ENCODE peak calls at places on chromosomes 3 and 15, in seven cellular contexts. R is cardiac muscle cell, Z is astrocyte of the spinal cord, D is BJ, W is nephron progenitor cell, F is glutamatergic neuron, M is progenitor cell of endocrine pancreas. P is an unnamed sample.

GRCh38 chr15:88258021-88258641 is 1.6 kb upstream of the NTRK3 start:
- DNase-seq in R (peak), Z (no peak), D (no peak), W (peak), F (peak), M (no peak), P (peak)

GRCh38 chr15:39270221-39270835 is 310.6 kb upstream of the THBS1 start:
- DNase-seq in R (no peak), Z (no peak), D (no peak), W (no peak), F (no peak), M (no peak), P (no peak)

GRCh38 chr3:56812749-56813655 is 11.3 kb upstream of the ARHGEF3 start:
- DNase-seq in R (no peak), Z (peak), D (no peak), W (no peak), F (no peak), M (no peak), P (no peak)

GRCh38 chr3:10666621-10667020 is 149.4 kb upstream of the SLC6A11 start:
- DNase-seq in R (peak), Z (no peak), D (no peak), W (no peak), F (no peak), M (no peak), P (no peak)

GRCh38 chr15:37586976-37587375 is 347.5 kb upstream of the TMCO5A start:
- DNase-seq in R (no peak), Z (no peak), D (no peak), W (no peak), F (no peak), M (no peak), P (no peak)

GRCh38 chr3:42764561-42765295 is 8.3 kb downstream of the CCDC13 start:
- DNase-seq in R (no peak), Z (no peak), D (no peak), W (no peak), F (no peak), M (no peak), P (no peak)

GRCh38 chr3:113212155-113212844 is 943 bp downstream of the BOC start:
- DNase-seq in R (peak), Z (peak), D (no peak), W (peak), F (peak), M (no peak), P (peak)

GRCh38 chr3:38620236-38620635 is 29.3 kb downstream of the SCN5A start:
- DNase-seq in R (no peak), Z (peak), D (no peak), W (no peak), F (no peak), M (no peak), P (no peak)

GRCh38 chr3:183244219-183244618 is 8.8 kb upstream of the B3GNT5 start:
- DNase-seq in R (no peak), Z (no peak), D (no peak), W (no peak), F (no peak), M (no peak), P (peak)

GRCh38 chr15:62124176-62124952 is 40.7 kb downstream of the C2CD4B start:
- DNase-seq in R (no peak), Z (peak), D (no peak), W (no peak), F (no peak), M (no peak), P (no peak)

GRCh38 chr3:158058775-158059174 is 47.4 kb downstream of the SHOX2 start:
- DNase-seq in R (no peak), Z (no peak), D (no peak), W (peak), F (peak), M (no peak), P (no peak)

GRCh38 chr15:31202953-31203352 is 101.4 kb upstream of the TRPM1 start:
- DNase-seq in R (no peak), Z (no peak), D (no peak), W (no peak), F (no peak), M (no peak), P (no peak)

GRCh38 chr3:100936931-100937330 is 56.3 kb downstream of the ABI3BP start:
- DNase-seq in R (no peak), Z (no peak), D (no peak), W (no peak), F (no peak), M (no peak), P (no peak)

GRCh38 chr3:49803464-49804140 is 541 bp downstream of the INKA1 start:
- DNase-seq in R (no peak), Z (no peak), D (no peak), W (peak), F (peak), M (no peak), P (no peak)

GRCh38 chr15:66050264-66050663 is 181.0 kb downstream of the RAB11A start:
- DNase-seq in R (no peak), Z (no peak), D (no peak), W (no peak), F (no peak), M (no peak), P (no peak)

GRCh38 chr3:110026421-110026820 is 689.1 kb upstream of the DPPA4 start:
- DNase-seq in R (no peak), Z (no peak), D (no peak), W (no peak), F (no peak), M (no peak), P (no peak)

GRCh38 chr3:53024315-53024714 is 21.6 kb downstream of the SFMBT1 start:
- DNase-seq in R (no peak), Z (no peak), D (no peak), W (no peak), F (no peak), M (no peak), P (no peak)
- TF ChIP-seq CTCF in R (no peak), Z (no peak), D (no peak), W (no peak), F (no peak), M (no peak), P (no peak)

GRCh38 chr3:67901681-67902080 is 247.3 kb upstream of the SUCLG2 start:
- DNase-seq in R (no peak), Z (no peak), D (no peak), W (no peak), F (no peak), M (no peak), P (no peak)
- TF ChIP-seq CTCF in R (no peak), Z (peak), D (no peak), W (peak), F (no peak), M (peak), P (no peak)

DNA sequence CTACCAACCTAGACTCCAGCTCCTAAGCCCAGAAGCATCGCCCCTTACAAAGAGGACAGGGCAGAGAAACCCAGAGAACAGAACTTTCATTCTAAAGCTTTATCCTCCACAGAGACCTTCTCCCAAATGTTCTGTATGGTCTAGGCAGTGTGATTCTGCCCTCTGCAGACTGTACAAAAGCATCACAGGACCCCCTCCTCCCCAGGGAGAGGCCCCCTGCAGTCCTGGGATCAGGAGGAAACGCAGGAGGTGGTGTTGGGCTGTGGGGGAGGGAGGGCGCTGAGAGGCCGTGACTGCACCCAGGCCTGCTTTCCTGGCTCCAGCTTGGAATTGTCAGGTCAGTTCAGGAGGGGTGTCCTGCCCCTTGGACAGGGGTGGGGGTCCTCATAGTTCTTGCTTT is 101.3 kb downstream of the DGKG start:
- DNase-seq in R (no peak), Z (no peak), D (no peak), W (peak), F (no peak), M (no peak), P (no peak)
- TF ChIP-seq CTCF in R (no peak), Z (no peak), D (no peak), W (no peak), F (no peak), M (no peak), P (no peak)

GRCh38 chr3:41508063-41508696 is 308.9 kb downstream of the CTNNB1 start:
- DNase-seq in R (no peak), Z (peak), D (no peak), W (no peak), F (no peak), M (no peak), P (no peak)
- TF ChIP-seq CTCF in R (no peak), Z (peak), D (no peak), W (no peak), F (no peak), M (no peak), P (no peak)

P was measured in testis.